ENCODE peak calls at places on chromosomes 6 and 20, in five cellular contexts. U is EL, P is cardiac fibroblast, Q is DND-41, E is NCI-H146. S is an unnamed sample.
A peak's percentile ranks its signal among the peaks of the same experiment; 100 is the strongest.

GRCh38 chr6:33147807-33148666 is 44.2 kb downstream of the COL11A2 start:
- DNase-seq in U (peak; percentile 49), P (peak; percentile 81), Q (no peak), E (peak; percentile 23), S (peak; percentile 65)

GRCh38 chr6:106972500-106972899 is 2.0 kb downstream of the CD24 start:
- DNase-seq in U (no peak), P (no peak), Q (no peak), E (peak; percentile 86), S (peak; percentile 37)

GRCh38 chr6:117326396-117326795 is 61.0 kb downstream of the VGLL2 start:
- DNase-seq in U (no peak), P (no peak), Q (no peak), E (no peak), S (no peak)

GRCh38 chr6:142945446-142946180 is 637 bp upstream of the HIVEP2 start:
- DNase-seq in U (peak; percentile 67), P (no peak), Q (peak; percentile 68), E (peak; percentile 45), S (peak; percentile 81)

GRCh38 chr6:55694148-55694547 is 115.2 kb upstream of the HMGCLL1 start:
- DNase-seq in U (peak; percentile 69), P (peak; percentile 74), Q (no peak), E (no peak), S (peak; percentile 41)

GRCh38 chr6:98946266-98946817 is 1.4 kb downstream of the FBXL4 start:
- DNase-seq in U (no peak), P (no peak), Q (no peak), E (no peak), S (no peak)

GRCh38 chr20:1293641-1294379 is 27.7 kb downstream of the SNPH start:
- DNase-seq in U (no peak), P (no peak), Q (no peak), E (peak; percentile 76), S (no peak)

GRCh38 chr6:160348209-160348551 is at the start of gene SLC22A3:
- DNase-seq in U (no peak), P (no peak), Q (no peak), E (no peak), S (no peak)

GRCh38 chr6:39416728-39417127 is 94.2 kb upstream of the KCNK16 start:
- DNase-seq in U (peak; percentile 98), P (peak; percentile 79), Q (no peak), E (no peak), S (no peak)

GRCh38 chr6:149566372-149567193 is at the start of gene GINM1:
- DNase-seq in U (peak; percentile 43), P (peak; percentile 43), Q (peak; percentile 47), E (peak; percentile 81), S (peak; percentile 84)

GRCh38 chr6:92684386-92684785 is 735.0 kb downstream of the EPHA7 start:
- DNase-seq in U (no peak), P (no peak), Q (no peak), E (no peak), S (no peak)

GRCh38 chr6:41784581-41785171 is 2.8 kb upstream of the TOMM6 start:
- DNase-seq in U (no peak), P (no peak), Q (no peak), E (no peak), S (peak; percentile 51)

GRCh38 chr20:64035066-64035932 is 683 bp upstream of the C20orf204 start:
- DNase-seq in U (no peak), P (no peak), Q (peak; percentile 44), E (no peak), S (no peak)

GRCh38 chr6:55438217-55438616 is 110.9 kb downstream of the GFRAL start:
- DNase-seq in U (no peak), P (no peak), Q (no peak), E (no peak), S (no peak)

GRCh38 chr6:57069920-57070331 is 20.1 kb upstream of the ZNF451 start:
- DNase-seq in U (no peak), P (no peak), Q (no peak), E (no peak), S (no peak)

GRCh38 chr20:5187122-5187521 is 60.3 kb downstream of the CDS2 start:
- DNase-seq in U (no peak), P (no peak), Q (no peak), E (no peak), S (no peak)

GRCh38 chr6:37819802-37820712 is 530 bp downstream of the ZFAND3 start:
- DNase-seq in U (peak; percentile 89), P (peak; percentile 86), Q (peak; percentile 60), E (peak; percentile 57), S (no peak)

GRCh38 chr20:12306107-12306506 is 388.4 kb downstream of the BTBD3 start:
- DNase-seq in U (no peak), P (peak; percentile 25), Q (no peak), E (no peak), S (no peak)

S was measured in H7.